ENCODE peak calls at places on chromosomes 6 and 20, in eight cellular contexts. One of them, this sample, is unnamed. For H3K4me1, the result is how much of the 10 kb centered on the place peaks cover.

GRCh38 chr6:139448094-139448649 is 73.7 kb upstream of the CITED2 start:
- DNase-seq in pancreas: no peak
- DNase-seq in left lung: no peak
- DNase-seq in GM12878: peak
- DNase-seq in mucosa of descending colon: no peak
- DNase-seq in cardiac muscle cell: no peak
- DNase-seq in GM23248: peak
- DNase-seq in CD8-positive, alpha-beta T cell: no peak
- DNase-seq in this sample: no peak

GRCh38 chr6:158737082-158737709 is 82.0 kb downstream of the EZR start:
- DNase-seq in CD8-positive, alpha-beta T cell: no peak
- DNase-seq in mucosa of descending colon: no peak
- DNase-seq in pancreas: no peak
- DNase-seq in cardiac muscle cell: no peak
- DNase-seq in GM23248: no peak
- DNase-seq in GM12878: no peak
- DNase-seq in left lung: no peak
- DNase-seq in this sample: no peak

GRCh38 chr20:40868568-40869223 is 159.9 kb upstream of the TOP1 start:
- DNase-seq in cardiac muscle cell: peak
- DNase-seq in pancreas: no peak
- DNase-seq in CD8-positive, alpha-beta T cell: no peak
- DNase-seq in left lung: no peak
- DNase-seq in GM12878: no peak
- DNase-seq in GM23248: peak
- DNase-seq in mucosa of descending colon: no peak
- DNase-seq in this sample: no peak

GRCh38 chr6:129186988-129187387 is 304.1 kb downstream of the LAMA2 start:
- DNase-seq in GM12878: no peak
- DNase-seq in cardiac muscle cell: peak
- DNase-seq in CD8-positive, alpha-beta T cell: no peak
- DNase-seq in left lung: no peak
- DNase-seq in GM23248: peak
- DNase-seq in pancreas: no peak
- DNase-seq in mucosa of descending colon: no peak
- DNase-seq in this sample: no peak

GRCh38 chr20:1415667-1416468 is 23.0 kb upstream of the FKBP1A start:
- DNase-seq in mucosa of descending colon: no peak
- DNase-seq in GM12878: no peak
- DNase-seq in cardiac muscle cell: peak
- DNase-seq in left lung: peak
- DNase-seq in pancreas: no peak
- DNase-seq in GM23248: peak
- DNase-seq in CD8-positive, alpha-beta T cell: no peak
- DNase-seq in this sample: no peak

GRCh38 chr20:60113024-60113724 is 155.0 kb downstream of the CDH26 start:
- DNase-seq in pancreas: no peak
- DNase-seq in CD8-positive, alpha-beta T cell: no peak
- DNase-seq in mucosa of descending colon: no peak
- DNase-seq in cardiac muscle cell: no peak
- DNase-seq in GM23248: no peak
- DNase-seq in left lung: no peak
- DNase-seq in GM12878: no peak
- DNase-seq in this sample: no peak

GRCh38 chr20:38247166-38247509 is 13.4 kb downstream of the KIAA1755 start:
- DNase-seq in CD8-positive, alpha-beta T cell: no peak
- DNase-seq in mucosa of descending colon: no peak
- DNase-seq in pancreas: no peak
- DNase-seq in cardiac muscle cell: no peak
- DNase-seq in GM12878: no peak
- DNase-seq in left lung: no peak
- DNase-seq in GM23248: no peak
- DNase-seq in this sample: no peak

GRCh38 chr20:14062786-14063185 is 67.5 kb downstream of the MACROD2 start:
- DNase-seq in CD8-positive, alpha-beta T cell: no peak
- DNase-seq in GM23248: peak
- DNase-seq in left lung: no peak
- DNase-seq in mucosa of descending colon: no peak
- DNase-seq in cardiac muscle cell: no peak
- DNase-seq in pancreas: no peak
- DNase-seq in GM12878: no peak
- DNase-seq in this sample: no peak

GRCh38 chr6:169160091-169160854 is 93.4 kb downstream of the THBS2 start:
- DNase-seq in pancreas: no peak
- DNase-seq in GM23248: no peak
- DNase-seq in GM12878: no peak
- DNase-seq in left lung: no peak
- DNase-seq in mucosa of descending colon: no peak
- DNase-seq in CD8-positive, alpha-beta T cell: peak
- DNase-seq in cardiac muscle cell: no peak
- DNase-seq in this sample: no peak

GRCh38 chr6:163414367-163415175 is at the start of gene QKI:
- DNase-seq in GM12878: no peak
- DNase-seq in pancreas: peak
- DNase-seq in mucosa of descending colon: peak
- DNase-seq in cardiac muscle cell: peak
- DNase-seq in left lung: peak
- DNase-seq in GM23248: peak
- DNase-seq in CD8-positive, alpha-beta T cell: peak
- DNase-seq in this sample: peak

GRCh38 chr6:132354517-132355167 is 46.6 kb downstream of the MOXD1 start:
- DNase-seq in left lung: peak
- DNase-seq in pancreas: no peak
- DNase-seq in GM12878: peak
- DNase-seq in GM23248: no peak
- DNase-seq in cardiac muscle cell: no peak
- DNase-seq in CD8-positive, alpha-beta T cell: peak
- DNase-seq in mucosa of descending colon: peak
- DNase-seq in this sample: no peak

GRCh38 chr20:40462600-40462999 is 226.4 kb downstream of the MAFB start:
- DNase-seq in GM23248: no peak
- DNase-seq in mucosa of descending colon: no peak
- DNase-seq in CD8-positive, alpha-beta T cell: no peak
- DNase-seq in pancreas: no peak
- DNase-seq in cardiac muscle cell: no peak
- DNase-seq in left lung: no peak
- DNase-seq in GM12878: no peak
- DNase-seq in this sample: no peak

GRCh38 chr6:169794317-169795055 is 43.1 kb downstream of the ERMARD start:
- DNase-seq in pancreas: no peak
- DNase-seq in left lung: no peak
- DNase-seq in GM23248: no peak
- DNase-seq in mucosa of descending colon: no peak
- DNase-seq in GM12878: no peak
- DNase-seq in CD8-positive, alpha-beta T cell: no peak
- DNase-seq in cardiac muscle cell: no peak
- DNase-seq in this sample: no peak

GRCh38 chr6:24566020-24566752 is 71.4 kb downstream of the ALDH5A1 start:
- DNase-seq in left lung: no peak
- DNase-seq in GM12878: no peak
- DNase-seq in pancreas: no peak
- DNase-seq in mucosa of descending colon: no peak
- DNase-seq in cardiac muscle cell: no peak
- DNase-seq in GM23248: peak
- DNase-seq in CD8-positive, alpha-beta T cell: no peak
- DNase-seq in this sample: no peak

GRCh38 chr6:17456711-17457110 is 63.3 kb downstream of the CAP2 start:
- DNase-seq in pancreas: no peak
- DNase-seq in GM23248: no peak
- DNase-seq in cardiac muscle cell: no peak
- DNase-seq in left lung: no peak
- DNase-seq in mucosa of descending colon: no peak
- DNase-seq in CD8-positive, alpha-beta T cell: no peak
- DNase-seq in GM12878: no peak
- DNase-seq in this sample: no peak

DNA sequence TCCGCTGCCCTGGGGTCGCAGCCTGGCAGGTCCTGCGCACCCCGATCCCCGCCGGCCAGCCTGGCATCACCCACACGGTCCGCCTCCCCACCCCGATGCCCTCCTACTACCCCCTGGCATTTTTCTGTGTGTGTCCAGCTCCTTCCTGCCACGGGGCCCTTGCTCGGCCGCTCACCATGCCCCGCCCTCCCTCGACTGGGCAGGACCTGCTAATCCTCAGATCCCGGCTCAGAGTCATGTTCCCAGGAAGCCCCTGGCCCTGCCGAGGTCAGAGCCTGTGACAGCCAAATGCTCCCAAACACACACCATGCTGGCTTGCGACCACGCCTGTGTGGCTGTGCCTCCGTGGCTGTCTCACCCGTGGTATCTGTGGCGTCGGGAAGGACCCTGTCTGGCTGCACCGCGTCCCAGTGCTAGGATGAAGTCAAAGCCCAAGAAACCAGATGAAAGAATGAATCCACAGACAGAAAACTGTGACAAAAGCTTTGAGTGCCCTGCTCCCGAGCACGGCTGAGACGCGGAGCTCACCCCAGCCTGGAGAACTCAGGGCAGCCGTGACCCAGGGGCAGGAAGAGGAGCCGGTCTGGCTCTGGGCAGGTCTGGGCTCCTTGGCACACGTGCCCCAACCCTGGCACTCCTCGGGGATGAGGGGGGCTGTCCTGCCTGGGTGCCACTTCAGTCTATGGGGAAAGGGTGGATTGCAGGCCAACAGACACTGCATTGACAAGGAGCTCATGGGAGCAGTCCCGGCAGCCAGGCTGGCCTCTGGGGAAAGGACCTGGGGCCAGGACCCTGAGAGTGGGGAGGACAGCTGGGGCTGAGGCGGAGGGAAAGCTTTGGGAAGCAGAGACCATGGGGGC is 20.8 kb upstream of the SLCO4A1 start:
- DNase-seq in CD8-positive, alpha-beta T cell: no peak
- DNase-seq in pancreas: no peak
- DNase-seq in GM12878: no peak
- DNase-seq in GM23248: no peak
- DNase-seq in cardiac muscle cell: no peak
- DNase-seq in left lung: no peak
- DNase-seq in mucosa of descending colon: peak
- DNase-seq in this sample: no peak
- H3K4me1 ChIP-seq in CD8-positive, alpha-beta T cell: under half
- H3K4me1 ChIP-seq in pancreas: under half
- H3K4me1 ChIP-seq in GM12878: under half
- H3K4me1 ChIP-seq in GM23248: under half
- H3K4me1 ChIP-seq in cardiac muscle cell: under half
- H3K4me1 ChIP-seq in left lung: half or more
- H3K4me1 ChIP-seq in mucosa of descending colon: under half
- H3K4me1 ChIP-seq in this sample: under half

GRCh38 chr6:71404145-71404966 is 115.7 kb downstream of the OGFRL1 start:
- DNase-seq in pancreas: no peak
- DNase-seq in CD8-positive, alpha-beta T cell: no peak
- DNase-seq in GM23248: peak
- DNase-seq in mucosa of descending colon: no peak
- DNase-seq in cardiac muscle cell: peak
- DNase-seq in left lung: no peak
- DNase-seq in GM12878: no peak
- DNase-seq in this sample: no peak
- H3K4me1 ChIP-seq in pancreas: under half
- H3K4me1 ChIP-seq in CD8-positive, alpha-beta T cell: under half
- H3K4me1 ChIP-seq in GM23248: half or more
- H3K4me1 ChIP-seq in mucosa of descending colon: under half
- H3K4me1 ChIP-seq in cardiac muscle cell: under half
- H3K4me1 ChIP-seq in left lung: under half
- H3K4me1 ChIP-seq in GM12878: under half
- H3K4me1 ChIP-seq in this sample: under half

DNA sequence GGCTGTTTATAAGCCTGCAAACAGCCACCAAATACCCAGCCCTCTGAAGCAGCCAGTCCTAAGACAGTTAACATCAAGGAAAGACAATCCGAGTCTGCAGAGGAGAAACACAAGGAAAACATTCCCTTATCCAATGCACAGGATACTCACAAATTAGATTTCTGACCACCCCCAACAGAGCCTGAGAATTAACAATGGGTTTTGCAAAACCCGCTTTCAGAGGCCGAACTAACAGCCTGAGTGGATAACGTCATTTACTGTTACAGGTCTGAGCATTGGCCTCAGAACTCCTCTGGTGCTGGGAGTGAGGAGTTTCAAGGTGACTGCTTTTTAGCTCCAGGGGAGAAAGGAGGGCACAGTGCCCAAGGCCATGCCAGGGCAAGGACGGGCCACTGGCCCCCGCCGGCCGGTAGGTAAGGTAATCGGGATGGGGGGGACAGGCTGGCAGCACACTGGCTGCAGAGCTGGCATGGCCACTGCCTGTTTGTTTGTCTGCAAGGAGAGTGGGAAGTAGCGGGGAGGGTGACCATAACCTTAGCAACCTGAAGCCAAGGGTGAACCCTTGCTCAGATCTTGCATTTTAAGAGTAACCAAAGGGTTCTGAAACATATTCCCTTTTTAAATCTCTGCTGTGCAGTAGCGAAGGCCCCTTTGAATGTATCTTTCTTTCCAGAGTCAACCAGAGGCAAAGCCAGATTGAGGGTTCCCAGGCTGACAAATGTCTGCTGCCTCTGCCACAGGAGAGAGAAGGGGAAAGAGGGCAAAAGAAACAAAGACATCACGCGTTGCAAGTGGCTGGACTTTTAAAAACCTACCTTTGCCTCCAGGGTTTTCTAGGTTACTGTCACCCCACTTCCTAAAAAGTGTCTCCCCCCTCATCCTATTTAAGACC is 3.9 kb downstream of the ZMYND8 start:
- DNase-seq in pancreas: peak
- DNase-seq in GM12878: no peak
- DNase-seq in mucosa of descending colon: no peak
- DNase-seq in cardiac muscle cell: peak
- DNase-seq in CD8-positive, alpha-beta T cell: no peak
- DNase-seq in GM23248: no peak
- DNase-seq in left lung: no peak
- DNase-seq in this sample: no peak
- H3K4me1 ChIP-seq in pancreas: half or more
- H3K4me1 ChIP-seq in GM12878: under half
- H3K4me1 ChIP-seq in mucosa of descending colon: half or more
- H3K4me1 ChIP-seq in cardiac muscle cell: half or more
- H3K4me1 ChIP-seq in CD8-positive, alpha-beta T cell: half or more
- H3K4me1 ChIP-seq in GM23248: half or more
- H3K4me1 ChIP-seq in left lung: half or more
- H3K4me1 ChIP-seq in this sample: half or more

GRCh38 chr6:3359091-3359752 is 97.6 kb downstream of the SLC22A23 start:
- DNase-seq in left lung: no peak
- DNase-seq in GM12878: no peak
- DNase-seq in mucosa of descending colon: no peak
- DNase-seq in CD8-positive, alpha-beta T cell: no peak
- DNase-seq in cardiac muscle cell: no peak
- DNase-seq in GM23248: peak
- DNase-seq in pancreas: no peak
- DNase-seq in this sample: no peak
- H3K4me1 ChIP-seq in left lung: under half
- H3K4me1 ChIP-seq in GM12878: under half
- H3K4me1 ChIP-seq in mucosa of descending colon: half or more
- H3K4me1 ChIP-seq in CD8-positive, alpha-beta T cell: under half
- H3K4me1 ChIP-seq in cardiac muscle cell: under half
- H3K4me1 ChIP-seq in GM23248: under half
- H3K4me1 ChIP-seq in pancreas: under half
- H3K4me1 ChIP-seq in this sample: under half

GRCh38 chr20:61754976-61755778 is 310.5 kb downstream of the TAF4 start:
- DNase-seq in cardiac muscle cell: no peak
- DNase-seq in GM12878: no peak
- DNase-seq in pancreas: no peak
- DNase-seq in CD8-positive, alpha-beta T cell: no peak
- DNase-seq in GM23248: no peak
- DNase-seq in mucosa of descending colon: no peak
- DNase-seq in left lung: no peak
- DNase-seq in this sample: no peak
- H3K4me1 ChIP-seq in cardiac muscle cell: under half
- H3K4me1 ChIP-seq in GM12878: under half
- H3K4me1 ChIP-seq in pancreas: under half
- H3K4me1 ChIP-seq in CD8-positive, alpha-beta T cell: under half
- H3K4me1 ChIP-seq in GM23248: under half
- H3K4me1 ChIP-seq in mucosa of descending colon: under half
- H3K4me1 ChIP-seq in left lung: under half
- H3K4me1 ChIP-seq in this sample: under half